ENCODE peak calls at places on chromosomes 1 and 21, in nine cellular contexts. K is upper lobe of right lung; V is body of pancreas; L is left ventricle myocardium inferior; J is CD8-positive, alpha-beta T cell; O is mesenchymal stem cell; U is effector memory CD4-positive, alpha-beta T cell; M is neural progenitor cell; R is pancreas. E is an unnamed sample.

GRCh38 chr1:211145944-211146343 is 12.0 kb upstream of the KCNH1 start:
- DNase-seq in J (no peak), L (no peak), U (no peak), O (no peak), V (peak; percentile 31), M (no peak), R (no peak), K (no peak), E (no peak)

GRCh38 chr1:9490605-9491339 is 48.5 kb upstream of the SLC25A33 start:
- DNase-seq in O (peak; percentile 81), R (peak; percentile 99), L (peak; percentile 91), J (peak; percentile 87), U (peak; percentile 54), V (peak; percentile 91), M (peak; percentile 88), K (peak; percentile 94), E (peak; percentile 94)

GRCh38 chr1:204716687-204717086 is 31.1 kb upstream of the LRRN2 start:
- DNase-seq in V (no peak), K (no peak), J (no peak), U (no peak), L (no peak), M (no peak), R (no peak), O (no peak), E (no peak)

GRCh38 chr1:25123551-25123950 is 108.8 kb downstream of the SYF2 start:
- DNase-seq in M (no peak), O (no peak), J (no peak), V (no peak), L (no peak), R (no peak), U (no peak), K (no peak), E (no peak)

GRCh38 chr1:154488942-154489341 is 13.1 kb upstream of the TDRD10 start:
- DNase-seq in K (no peak), U (no peak), O (no peak), R (no peak), J (no peak), M (no peak), L (no peak), V (no peak), E (no peak)

GRCh38 chr1:171610385-171610784 is 11.7 kb upstream of the MYOCOS start:
- DNase-seq in J (no peak), O (peak; percentile 53), L (no peak), M (no peak), K (no peak), V (no peak), U (no peak), R (no peak), E (no peak)

GRCh38 chr1:8458607-8459006 is 140.7 kb downstream of the SLC45A1 start:
- DNase-seq in R (no peak), L (no peak), J (no peak), V (no peak), O (no peak), M (no peak), K (no peak), U (no peak), E (no peak)

GRCh38 chr1:113786055-113786454 is 26.2 kb downstream of the RSBN1 start:
- DNase-seq in L (no peak), V (no peak), U (no peak), M (no peak), J (no peak), K (no peak), R (no peak), O (no peak), E (no peak)

GRCh38 chr1:176745945-176746344 is 283.0 kb downstream of the PAPPA2 start:
- DNase-seq in K (no peak), U (no peak), V (no peak), L (no peak), O (peak; percentile 3), R (no peak), J (no peak), M (no peak), E (no peak)

GRCh38 chr1:203076031-203076511 is 9.7 kb downstream of the MYOG start:
- DNase-seq in K (no peak), O (no peak), M (no peak), L (no peak), R (no peak), V (no peak), J (no peak), U (no peak), E (no peak)

GRCh38 chr21:28334407-28334806 is 658.3 kb downstream of the LTN1 start:
- DNase-seq in M (no peak), R (no peak), K (no peak), L (no peak), U (no peak), V (no peak), O (no peak), J (no peak), E (no peak)

GRCh38 chr1:116760487-116760886 is 6.3 kb downstream of the CD2 start:
- DNase-seq in L (no peak), U (no peak), V (no peak), R (no peak), K (no peak), J (no peak), O (no peak), M (no peak), E (no peak)

GRCh38 chr1:162094271-162094670 is 24.8 kb downstream of the NOS1AP start:
- DNase-seq in V (no peak), R (no peak), L (no peak), M (no peak), J (no peak), O (peak; percentile 79), U (no peak), K (no peak), E (no peak)

GRCh38 chr1:234758851-234759250 is 148.9 kb upstream of the IRF2BP2 start:
- DNase-seq in R (no peak), O (peak; percentile 92), U (peak; percentile 49), J (no peak), V (no peak), M (no peak), K (no peak), L (no peak), E (no peak)

GRCh38 chr1:227547604-227548397 is 15.6 kb upstream of the ZNF678 start:
- DNase-seq in V (peak; percentile 50), R (peak; percentile 58), K (no peak), J (no peak), U (no peak), L (no peak), O (no peak), M (no peak), E (no peak)

GRCh38 chr1:1173061-1173792 is 453 bp upstream of the TTLL10 start:
- DNase-seq in M (peak; percentile 1), L (peak; percentile 11), U (no peak), O (no peak), R (peak; percentile 48), J (no peak), K (no peak), V (no peak), E (no peak)
- H3K27me3 ChIP-seq in M (peaks cover 33% of the 10 kb centered on the region), L (peaks cover 100% of the 10 kb centered on the region), U (no peaks in the 10 kb centered on the region), O (peaks cover 37% of the 10 kb centered on the region), R (no peaks in the 10 kb centered on the region), J (no peaks in the 10 kb centered on the region), K (peaks cover 51% of the 10 kb centered on the region), V (no peaks in the 10 kb centered on the region), E (peaks cover 10% of the 10 kb centered on the region)

DNA sequence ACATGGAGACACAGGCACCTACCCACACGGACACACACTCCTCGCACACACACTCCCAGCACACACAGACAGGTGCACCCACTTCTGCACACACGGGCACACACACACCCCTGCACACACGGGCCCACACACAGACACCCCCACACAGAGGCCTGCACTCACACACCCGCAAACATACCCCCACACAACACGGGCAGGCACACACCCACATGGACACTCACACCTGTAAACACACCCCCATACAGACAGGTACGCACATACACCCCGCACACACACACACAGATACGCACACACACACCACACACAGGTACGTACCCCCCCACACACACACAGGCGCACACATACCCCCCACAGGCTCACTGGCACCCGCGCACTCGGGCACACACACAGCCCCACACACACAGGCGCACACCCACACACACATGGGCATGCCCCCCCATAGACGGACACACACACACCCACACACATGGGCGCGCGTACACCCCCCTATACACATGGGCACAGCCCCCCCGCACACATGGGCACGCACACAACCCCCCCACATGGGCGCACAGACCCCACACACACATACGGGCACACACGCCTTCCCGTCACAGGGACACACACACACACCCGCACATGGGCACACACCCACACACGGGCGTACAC is 6.1 kb downstream of the ATAD3A start:
- DNase-seq in R (no peak), O (no peak), U (no peak), J (no peak), M (no peak), V (no peak), L (no peak), K (no peak), E (no peak)
- H3K36me3 ChIP-seq in R (no peaks in the 10 kb centered on the region), O (peaks cover 73% of the 10 kb centered on the region), U (peaks cover 7% of the 10 kb centered on the region), J (peaks cover 7% of the 10 kb centered on the region), M (no peaks in the 10 kb centered on the region), V (peaks cover 10% of the 10 kb centered on the region), L (peaks cover 42% of the 10 kb centered on the region), K (peaks cover 25% of the 10 kb centered on the region), E (no peaks in the 10 kb centered on the region)

GRCh38 chr1:2247760-2248126 is 19.6 kb downstream of the SKI start:
- DNase-seq in O (no peak), U (no peak), V (no peak), K (no peak), L (no peak), R (no peak), J (no peak), M (no peak), E (no peak)
- H3K4me1 ChIP-seq in O (peaks cover 51% of the 10 kb centered on the region), U (peaks cover 65% of the 10 kb centered on the region), V (peaks cover 60% of the 10 kb centered on the region), K (peaks cover 87% of the 10 kb centered on the region), L (peaks cover 97% of the 10 kb centered on the region), R (peaks cover 19% of the 10 kb centered on the region), J (peaks cover 90% of the 10 kb centered on the region), M (peaks cover 51% of the 10 kb centered on the region), E (peaks cover 24% of the 10 kb centered on the region)

GRCh38 chr1:32884726-32885125 is 1.6 kb upstream of the HPCA start:
- DNase-seq in K (no peak), L (no peak), J (no peak), R (no peak), O (no peak), U (no peak), M (no peak), V (no peak), E (no peak)

GRCh38 chr1:32883338-32883737 is 3.0 kb upstream of the HPCA start:
- DNase-seq in M (no peak), J (no peak), L (no peak), K (no peak), U (no peak), V (no peak), O (no peak), R (no peak), E (no peak)

GRCh38 chr1:32885691-32886011 is 640 bp upstream of the HPCA start:
- DNase-seq in M (peak; percentile 21), U (no peak), R (no peak), V (no peak), K (no peak), L (no peak), J (no peak), O (no peak), E (no peak)

GRCh38 chr1:32881871-32882850 is 4.1 kb upstream of the HPCA start:
- DNase-seq in U (no peak), V (no peak), J (no peak), R (no peak), M (no peak), L (peak; percentile 69), O (no peak), K (no peak), E (no peak)

DNA sequence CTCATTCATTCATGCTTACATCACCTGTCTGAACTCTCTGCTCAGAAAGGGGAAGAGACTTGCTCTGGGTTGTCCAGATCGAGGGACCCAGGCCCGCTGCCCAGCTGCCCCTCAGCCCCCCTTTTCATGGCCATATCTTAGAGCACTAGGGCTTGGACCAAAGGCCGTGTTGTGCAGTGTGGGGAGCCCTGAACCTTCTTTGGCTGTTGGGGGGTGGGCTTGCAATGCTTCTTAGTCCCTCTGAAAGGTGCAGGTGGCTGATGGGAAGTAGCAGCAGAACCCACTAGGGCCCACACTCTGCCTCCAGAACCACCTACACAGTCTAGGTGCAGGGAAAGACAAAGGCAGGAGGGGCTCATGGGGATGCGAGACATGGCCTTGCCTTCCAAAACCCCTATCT is 2.3 kb upstream of the HPCA start:
- DNase-seq in M (no peak), O (no peak), V (no peak), J (no peak), L (no peak), K (no peak), U (no peak), R (no peak), E (no peak)
- H3K27me3 ChIP-seq in M (peaks cover 52% of the 10 kb centered on the region), O (peaks cover 52% of the 10 kb centered on the region), V (peaks cover 14% of the 10 kb centered on the region), J (peaks cover 12% of the 10 kb centered on the region), L (peaks cover 55% of the 10 kb centered on the region), K (peaks cover 49% of the 10 kb centered on the region), U (peaks cover 22% of the 10 kb centered on the region), R (peaks cover 9% of the 10 kb centered on the region), E (peaks cover 14% of the 10 kb centered on the region)